ENCODE peak calls at places on chromosomes 13 and 19, in seven cellular contexts. Z is adrenal gland, X is left lung, K is brain microvascular endothelial cell, B is endodermal cell, V is ascending aorta, R is esophagus squamous epithelium. D is an unnamed sample.

GRCh38 chr19:28578786-28579505 is 634.0 kb downstream of the UQCRFS1 start:
- DNase-seq in Z (no peak), X (no peak), K (no peak), B (peak; percentile 43), V (no peak), R (no peak), D (no peak)

GRCh38 chr13:88857256-88857655 is 1186.1 kb downstream of the SLITRK5 start:
- DNase-seq in Z (no peak), X (no peak), K (no peak), B (no peak), V (no peak), R (no peak), D (no peak)

GRCh38 chr19:46744005-46744691 is 1.7 kb upstream of the FKRP start:
- DNase-seq in Z (no peak), X (peak; percentile 39), K (no peak), B (no peak), V (no peak), R (no peak), D (no peak)

GRCh38 chr13:109737606-109738005 is 48.8 kb downstream of the IRS2 start:
- DNase-seq in Z (peak; percentile 35), X (no peak), K (no peak), B (peak; percentile 41), V (no peak), R (no peak), D (no peak)

GRCh38 chr13:37656247-37656940 is 57.8 kb upstream of the POSTN start:
- DNase-seq in Z (no peak), X (no peak), K (peak; percentile 95), B (no peak), V (no peak), R (no peak), D (no peak)

GRCh38 chr13:73945871-73946270 is 188.3 kb downstream of the KLF12 start:
- DNase-seq in Z (no peak), X (no peak), K (no peak), B (peak; percentile 63), V (no peak), R (no peak), D (no peak)

GRCh38 chr19:44540736-44541135 is 11.3 kb upstream of the CEACAM20 start:
- DNase-seq in Z (no peak), X (no peak), K (no peak), B (no peak), V (no peak), R (no peak), D (no peak)

GRCh38 chr13:77876176-77876575 is 42.5 kb downstream of the EDNRB start:
- DNase-seq in Z (no peak), X (no peak), K (no peak), B (no peak), V (no peak), R (no peak), D (no peak)

GRCh38 chr19:10718205-10719196 is 622 bp downstream of the DNM2 start:
- DNase-seq in Z (peak; percentile 60), X (peak; percentile 91), K (no peak), B (peak; percentile 77), V (no peak), R (no peak), D (no peak)

GRCh38 chr13:72204291-72204690 is 337.3 kb upstream of the DACH1 start:
- DNase-seq in Z (no peak), X (no peak), K (peak; percentile 20), B (no peak), V (no peak), R (no peak), D (no peak)

GRCh38 chr19:40801449-40802299 is 2.7 kb downstream of the EGLN2 start:
- DNase-seq in Z (no peak), X (no peak), K (no peak), B (no peak), V (no peak), R (no peak), D (no peak)

GRCh38 chr19:40802300-40803169 is 3.5 kb downstream of the EGLN2 start:
- DNase-seq in Z (peak; percentile 71), X (peak; percentile 88), K (no peak), B (no peak), V (no peak), R (no peak), D (no peak)

GRCh38 chr19:40804783-40805242 is 5.8 kb downstream of the EGLN2 start:
- DNase-seq in Z (no peak), X (no peak), K (no peak), B (no peak), V (no peak), R (no peak), D (no peak)

GRCh38 chr19:40803857-40804782 is 5.1 kb downstream of the EGLN2 start:
- DNase-seq in Z (no peak), X (no peak), K (no peak), B (peak; percentile 66), V (no peak), R (peak; percentile 55), D (no peak)

DNA sequence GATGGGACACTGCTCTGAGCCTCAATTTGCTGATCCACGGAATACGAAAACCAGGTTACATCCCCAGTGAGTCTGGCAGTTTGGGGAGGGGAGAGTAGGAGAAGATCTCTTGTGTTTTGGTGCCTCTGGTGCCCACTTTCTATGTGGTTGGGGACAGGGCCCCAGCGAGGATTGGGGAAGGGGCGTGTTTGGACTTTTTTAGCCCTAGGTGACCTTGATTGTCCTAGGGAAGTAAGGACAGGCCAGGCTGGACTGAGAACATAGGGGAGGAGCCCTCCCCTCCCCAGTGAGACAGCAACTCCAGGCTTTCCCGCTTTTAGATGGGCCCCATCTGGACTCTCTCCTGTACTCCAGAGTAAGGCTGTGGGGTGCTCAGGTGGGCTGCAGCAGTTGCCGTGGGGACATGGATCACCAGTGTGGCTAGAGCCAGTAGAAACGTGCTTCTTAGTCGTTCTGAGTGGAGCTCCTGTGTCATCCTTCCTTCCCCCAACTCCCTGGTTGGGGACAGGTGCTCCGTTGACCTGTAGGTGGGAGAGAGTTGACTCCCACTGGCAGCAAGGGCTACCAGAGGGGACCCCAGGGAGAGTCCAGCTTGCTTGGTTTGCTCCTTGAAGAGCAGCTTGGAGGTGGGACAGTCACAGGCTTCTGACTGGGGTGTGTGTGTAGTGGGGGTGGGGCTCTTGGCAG is 4.3 kb downstream of the EGLN2 start:
- DNase-seq in Z (no peak), X (no peak), K (no peak), B (no peak), V (no peak), R (no peak), D (no peak)
- H3K4me3 ChIP-seq in Z (peak overlapping the region; percentile 6), X (peak overlapping the region; percentile 96), K (no peak overlapping the region), B (no peak overlapping the region), V (peak overlapping the region; percentile 24), R (peak overlapping the region; percentile 19), D (no peak overlapping the region)

GRCh38 chr13:66888698-66889097 is 341.4 kb downstream of the PCDH9 start:
- DNase-seq in Z (no peak), X (no peak), K (no peak), B (no peak), V (no peak), R (no peak), D (no peak)
- H3K27ac ChIP-seq in Z (no peak overlapping the region), X (no peak overlapping the region), K (no peak overlapping the region), B (no peak overlapping the region), V (no peak overlapping the region), R (no peak overlapping the region), D (no peak overlapping the region)

DNA sequence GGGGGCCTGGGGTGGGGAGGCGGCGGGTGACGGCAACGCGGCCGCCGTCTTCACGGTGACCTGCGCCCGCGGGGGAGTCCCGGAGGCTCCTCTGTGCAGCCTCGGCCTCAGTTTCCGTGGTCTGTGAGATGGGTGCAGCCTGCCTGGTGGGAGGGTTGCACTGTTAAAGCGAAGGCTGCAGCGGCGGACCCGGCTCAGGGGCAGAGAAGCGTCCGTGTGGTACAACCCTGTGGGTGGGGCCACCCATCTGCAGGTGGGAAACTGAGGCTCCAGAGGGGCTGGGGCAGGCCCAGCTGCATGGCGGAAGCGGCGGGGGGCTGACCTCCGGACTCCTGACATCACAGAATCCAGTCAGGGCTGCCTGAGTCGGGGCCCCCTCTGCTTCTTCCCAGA is 473 bp downstream of the FGF22 start:
- DNase-seq in Z (no peak), X (no peak), K (no peak), B (no peak), V (no peak), R (no peak), D (no peak)
- H3K27me3 ChIP-seq in Z (no peaks in the 10 kb centered on the region), X (no peaks in the 10 kb centered on the region), K (no peaks in the 10 kb centered on the region), B (peaks cover 21% of the 10 kb centered on the region), V (no peaks in the 10 kb centered on the region), R (no peaks in the 10 kb centered on the region), D (no peaks in the 10 kb centered on the region)

GRCh38 chr19:21519488-21519887 is 14.1 kb downstream of the ZNF429 start:
- DNase-seq in Z (no peak), X (no peak), K (no peak), B (no peak), V (no peak), R (no peak), D (no peak)
- H3K4me3 ChIP-seq in Z (no peak overlapping the region), X (no peak overlapping the region), K (no peak overlapping the region), B (peak overlapping the region; percentile 50), V (no peak overlapping the region), R (no peak overlapping the region), D (no peak overlapping the region)

GRCh38 chr13:29456419-29456818 is 139.1 kb downstream of the SLC7A1 start:
- DNase-seq in Z (no peak), X (no peak), K (no peak), B (no peak), V (no peak), R (no peak), D (no peak)
- H3K27ac ChIP-seq in Z (no peak overlapping the region), X (no peak overlapping the region), K (no peak overlapping the region), B (no peak overlapping the region), V (no peak overlapping the region), R (no peak overlapping the region), D (no peak overlapping the region)

GRCh38 chr19:49414256-49414655 is 9.0 kb downstream of the PTH2 start:
- DNase-seq in Z (no peak), X (no peak), K (no peak), B (no peak), V (no peak), R (no peak), D (no peak)

GRCh38 chr19:49415810-49416200 is 7.4 kb downstream of the PTH2 start:
- DNase-seq in Z (no peak), X (no peak), K (no peak), B (no peak), V (no peak), R (no peak), D (no peak)

GRCh38 chr19:49419173-49419572 is 4.1 kb downstream of the PTH2 start:
- DNase-seq in Z (no peak), X (no peak), K (no peak), B (no peak), V (no peak), R (no peak), D (no peak)

GRCh38 chr19:49415102-49415809 is 8.0 kb downstream of the PTH2 start:
- DNase-seq in Z (no peak), X (no peak), K (peak; percentile 21), B (no peak), V (no peak), R (no peak), D (no peak)

GRCh38 chr19:49417090-49417489 is 6.2 kb downstream of the PTH2 start:
- DNase-seq in Z (no peak), X (no peak), K (no peak), B (peak; percentile 79), V (no peak), R (no peak), D (no peak)
- H3K27me3 ChIP-seq in Z (peaks cover 23% of the 10 kb centered on the region), X (peaks cover 22% of the 10 kb centered on the region), K (peaks cover 24% of the 10 kb centered on the region), B (peaks cover 42% of the 10 kb centered on the region), V (peaks cover 5% of the 10 kb centered on the region), R (peaks cover 74% of the 10 kb centered on the region), D (peaks cover 5% of the 10 kb centered on the region)

D was measured in iPS DF 6.9.